ENCODE peak calls at places on chromosome 14, in eight cellular contexts. F is AG10803, N is small intestine, X is neural progenitor cell, A is mammary epithelial cell, J is ovary, I is hepatocyte, Q is aorta. P is an unnamed sample.

GRCh38 chr14:96940009-96940408 is 142.8 kb downstream of the VRK1 start:
- DNase-seq in I (peak), N (no peak), J (no peak), X (peak), A (no peak), Q (no peak), F (no peak), P (no peak)

GRCh38 chr14:71764701-71765347 is 167.4 kb upstream of the RGS6 start:
- DNase-seq in X (peak), N (no peak), J (no peak), Q (no peak), F (peak), I (no peak), A (no peak), P (peak)

GRCh38 chr14:104735830-104736642 is 12.0 kb downstream of the ADSS1 start:
- DNase-seq in X (no peak), I (peak), Q (peak), J (no peak), F (peak), A (peak), N (no peak), P (peak)

GRCh38 chr14:51880810-51881580 is 20.6 kb downstream of the GNG2 start:
- DNase-seq in J (no peak), A (no peak), N (no peak), Q (no peak), X (no peak), I (no peak), F (peak), P (peak)

GRCh38 chr14:96978525-96979272 is 181.5 kb downstream of the VRK1 start:
- DNase-seq in X (no peak), A (no peak), F (no peak), N (no peak), I (no peak), Q (no peak), J (no peak), P (no peak)

GRCh38 chr14:96104469-96105057 is 65.4 kb downstream of the C14orf132 start:
- DNase-seq in J (peak), N (peak), X (no peak), A (peak), I (peak), F (peak), Q (peak), P (peak)

GRCh38 chr14:55772521-55772920 is 192.5 kb downstream of the KTN1 start:
- DNase-seq in A (no peak), I (no peak), F (no peak), N (no peak), Q (no peak), X (no peak), J (no peak), P (no peak)

GRCh38 chr14:39592390-39592789 is 160.2 kb upstream of the FBXO33 start:
- DNase-seq in N (no peak), F (no peak), X (no peak), Q (no peak), J (no peak), A (no peak), I (no peak), P (no peak)

GRCh38 chr14:35410858-35411257 is 6.3 kb upstream of the NFKBIA start:
- DNase-seq in X (no peak), A (no peak), F (no peak), Q (no peak), J (no peak), I (no peak), N (no peak), P (no peak)

GRCh38 chr14:24513009-24513408 is 4.9 kb upstream of the CMA1 start:
- DNase-seq in Q (no peak), A (no peak), I (no peak), F (no peak), N (no peak), X (peak), J (no peak), P (no peak)

GRCh38 chr14:61145258-61145902 is 135.8 kb downstream of the TMEM30B start:
- DNase-seq in F (peak), N (no peak), X (no peak), J (no peak), I (peak), Q (no peak), A (peak), P (peak)

GRCh38 chr14:78123650-78124253 is 46.4 kb upstream of the NRXN3 start:
- DNase-seq in X (no peak), A (no peak), I (no peak), Q (no peak), F (no peak), J (no peak), N (no peak), P (no peak)

GRCh38 chr14:94005324-94005723 is 8.2 kb downstream of the CCDC197 start:
- DNase-seq in N (no peak), A (no peak), F (no peak), Q (no peak), I (no peak), J (no peak), X (no peak), P (no peak)

GRCh38 chr14:96479435-96480146 is 22.6 kb upstream of the PAPOLA start:
- DNase-seq in Q (no peak), X (no peak), A (no peak), N (no peak), F (no peak), J (no peak), I (no peak), P (peak)

GRCh38 chr14:104116544-104117340 is 21.6 kb upstream of the KIF26A start:
- DNase-seq in A (peak), I (peak), F (no peak), N (peak), J (peak), X (peak), Q (peak), P (no peak)

GRCh38 chr14:72606879-72607278 is 287.0 kb downstream of the DPF3 start:
- DNase-seq in A (no peak), I (no peak), J (no peak), X (no peak), F (no peak), Q (no peak), N (no peak), P (no peak)

GRCh38 chr14:90815817-90816662 is at the start of gene TTC7B:
- DNase-seq in N (no peak), J (peak), F (peak), X (peak), A (peak), I (peak), Q (no peak), P (no peak)
- H3K4me3 ChIP-seq in N (peak), J (peak), F (peak), X (peak), A (peak), I (peak), Q (peak), P (peak)

DNA sequence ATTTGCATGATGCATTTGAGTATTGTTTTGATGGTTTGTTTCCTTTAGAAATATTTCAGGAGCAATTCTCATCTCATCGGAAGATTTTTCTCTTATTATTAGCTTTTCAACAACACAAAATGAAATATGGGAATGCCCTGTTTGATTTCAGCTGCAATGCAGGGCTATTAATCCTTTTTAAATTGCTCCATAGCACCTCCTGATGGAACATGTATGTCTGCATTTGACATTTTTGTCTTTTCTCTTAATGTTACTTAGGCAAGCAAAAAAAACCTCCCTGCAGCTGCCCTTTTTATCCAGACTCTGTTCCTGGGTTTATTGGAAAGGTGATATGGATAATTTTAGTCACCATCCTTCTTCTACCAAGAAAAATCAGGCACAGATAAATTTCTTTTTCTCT is 895.8 kb downstream of the RPS29 start:
- DNase-seq in A (no peak), N (no peak), F (no peak), I (no peak), J (no peak), X (peak), Q (no peak), P (no peak)
- H3K4me3 ChIP-seq in A (no peak), N (no peak), F (no peak), I (no peak), J (no peak), X (no peak), Q (no peak), P (no peak)

DNA sequence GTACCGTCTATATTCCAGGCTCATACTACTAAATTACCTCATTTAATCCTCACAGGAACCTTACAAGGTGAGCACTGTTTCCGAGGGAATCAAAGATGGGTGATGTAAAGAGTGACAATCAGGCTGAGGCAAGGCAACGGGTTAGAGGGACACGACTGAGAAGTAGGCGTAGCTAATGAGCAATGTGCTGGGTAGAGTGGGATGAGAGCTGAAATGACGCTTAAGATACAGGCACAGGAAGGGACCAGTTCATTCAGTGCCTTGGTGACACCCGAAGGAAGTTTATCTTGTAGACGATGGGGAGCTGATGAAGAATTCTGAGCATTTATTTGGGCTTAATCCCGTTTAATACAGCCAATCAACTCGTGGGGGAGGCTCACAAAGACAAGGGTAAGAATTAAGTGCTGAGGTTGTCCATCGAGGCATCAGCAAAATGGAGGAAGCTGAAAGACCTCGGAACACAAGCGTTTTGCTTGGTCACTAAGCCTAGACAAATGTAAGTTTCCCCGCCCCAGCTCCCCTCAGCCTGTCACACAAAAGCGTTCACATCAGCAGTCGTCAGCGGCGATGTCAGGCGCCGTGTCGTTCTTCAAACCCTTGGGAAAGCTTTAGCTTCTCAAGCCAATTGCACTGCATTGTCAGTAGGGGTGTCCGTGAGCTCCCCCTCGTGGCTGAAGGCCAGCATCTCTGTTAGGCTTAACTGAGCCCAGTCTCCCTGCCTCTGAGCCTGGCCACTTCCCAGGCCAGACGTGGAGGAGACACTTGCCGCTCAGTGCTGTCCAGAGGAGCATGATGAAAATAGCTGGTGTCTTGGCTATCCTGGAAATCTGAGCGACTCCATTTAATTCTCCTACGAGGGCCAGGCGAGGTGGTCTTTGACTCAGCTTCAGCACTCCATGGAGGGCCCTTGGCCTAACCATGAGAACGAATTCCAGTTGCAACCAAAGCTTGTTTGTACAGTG is 288.5 kb upstream of the G2E3 start:
- DNase-seq in J (peak), N (peak), X (peak), Q (peak), F (peak), A (peak), I (peak), P (peak)
- H3K4me3 ChIP-seq in J (no peak), N (no peak), X (peak), Q (peak), F (peak), A (peak), I (no peak), P (peak)

GRCh38 chr14:22541721-22542120 is 47.3 kb downstream of the DAD1 start:
- DNase-seq in J (no peak), Q (no peak), A (no peak), N (no peak), I (no peak), X (no peak), F (no peak), P (no peak)

GRCh38 chr14:22540811-22541360 is 48.1 kb downstream of the DAD1 start:
- DNase-seq in F (no peak), J (no peak), X (no peak), A (no peak), Q (no peak), N (no peak), I (no peak), P (no peak)

GRCh38 chr14:22538671-22539228 is 50.3 kb downstream of the DAD1 start:
- DNase-seq in F (no peak), N (no peak), X (no peak), I (no peak), A (no peak), J (no peak), Q (no peak), P (no peak)

GRCh38 chr14:22540286-22540685 is 48.7 kb downstream of the DAD1 start:
- DNase-seq in J (no peak), I (no peak), A (no peak), Q (no peak), N (no peak), F (no peak), X (no peak), P (no peak)

GRCh38 chr14:22539831-22540230 is 49.2 kb downstream of the DAD1 start:
- DNase-seq in A (no peak), F (no peak), J (no peak), Q (no peak), I (no peak), X (no peak), N (no peak), P (no peak)
- H3K4me3 ChIP-seq in A (no peak), F (no peak), J (no peak), Q (no peak), I (no peak), X (no peak), N (no peak), P (no peak)